ENCODE peak calls at places on chromosomes 5 and 9, in six cellular contexts. G, P, M, U, Q and D are unnamed samples.

GRCh38 chr9:4985376-4986266 is 549 bp downstream of the JAK2 start:
- DNase-seq in G (peak; percentile 77), P (peak; percentile 77), M (peak; percentile 42), U (peak; percentile 40), Q (no peak), D (peak; percentile 34)

GRCh38 chr9:134933076-134933659 is 15.5 kb upstream of the FCN1 start:
- DNase-seq in G (no peak), P (no peak), M (no peak), U (no peak), Q (no peak), D (no peak)

GRCh38 chr9:76562511-76562911 is 103.5 kb downstream of the GCNT1 start:
- DNase-seq in G (no peak), P (no peak), M (no peak), U (no peak), Q (no peak), D (no peak)

GRCh38 chr9:111161015-111161415 is 122.7 kb upstream of the LPAR1 start:
- DNase-seq in G (no peak), P (no peak), M (no peak), U (no peak), Q (no peak), D (no peak)

GRCh38 chr5:149831492-149831891 is 101.4 kb downstream of the PPARGC1B start:
- DNase-seq in G (no peak), P (no peak), M (no peak), U (no peak), Q (peak; percentile 41), D (no peak)

GRCh38 chr9:15936316-15936869 is 383.6 kb downstream of the CCDC171 start:
- DNase-seq in G (no peak), P (no peak), M (no peak), U (no peak), Q (no peak), D (no peak)

GRCh38 chr5:174680901-174681565 is 43.3 kb upstream of the MSX2 start:
- DNase-seq in G (no peak), P (no peak), M (no peak), U (no peak), Q (no peak), D (no peak)

GRCh38 chr5:94181940-94182339 is 436.5 kb downstream of the KIAA0825 start:
- DNase-seq in G (no peak), P (peak; percentile 3), M (no peak), U (no peak), Q (no peak), D (no peak)

GRCh38 chr5:37495668-37496067 is 116.5 kb downstream of the WDR70 start:
- DNase-seq in G (no peak), P (no peak), M (no peak), U (no peak), Q (no peak), D (no peak)

GRCh38 chr5:1386274-1386717 is 41.4 kb upstream of the CLPTM1L start:
- DNase-seq in G (peak; percentile 68), P (no peak), M (peak; percentile 47), U (peak; percentile 74), Q (no peak), D (peak; percentile 18)

GRCh38 chr5:54993318-54993717 is 7.9 kb upstream of the ESM1 start:
- DNase-seq in G (no peak), P (no peak), M (no peak), U (no peak), Q (no peak), D (no peak)

GRCh38 chr5:133164759-133165158 is 112.9 kb downstream of the HSPA4 start:
- DNase-seq in G (no peak), P (no peak), M (no peak), U (no peak), Q (no peak), D (no peak)

GRCh38 chr5:57650360-57651069 is 167.9 kb upstream of the ACTBL2 start:
- DNase-seq in G (peak; percentile 19), P (peak; percentile 62), M (no peak), U (peak; percentile 72), Q (peak; percentile 4), D (no peak)

GRCh38 chr5:136098171-136098570 is 34.5 kb upstream of the SMAD5 start:
- DNase-seq in G (no peak), P (no peak), M (no peak), U (no peak), Q (no peak), D (no peak)

GRCh38 chr5:2739360-2740050 is 12.0 kb downstream of the IRX2 start:
- DNase-seq in G (no peak), P (no peak), M (no peak), U (no peak), Q (no peak), D (no peak)

GRCh38 chr9:108634164-108634563 is 221.6 kb downstream of the ACTL7B start:
- DNase-seq in G (peak; percentile 57), P (peak; percentile 4), M (no peak), U (no peak), Q (no peak), D (no peak)

GRCh38 chr5:175684931-175685330 is 27.1 kb downstream of the HRH2 start:
- DNase-seq in G (no peak), P (no peak), M (no peak), U (no peak), Q (no peak), D (no peak)

GRCh38 chr5:175686826-175687225 is 29.0 kb downstream of the HRH2 start:
- DNase-seq in G (no peak), P (no peak), M (no peak), U (no peak), Q (no peak), D (no peak)

GRCh38 chr5:175686396-175686795 is 28.5 kb downstream of the HRH2 start:
- DNase-seq in G (no peak), P (no peak), M (no peak), U (no peak), Q (no peak), D (no peak)

GRCh38 chr5:175687231-175687701 is 29.4 kb downstream of the HRH2 start:
- DNase-seq in G (no peak), P (no peak), M (no peak), U (no peak), Q (no peak), D (peak; percentile 26)

GRCh38 chr5:175685701-175686350 is 28.0 kb downstream of the HRH2 start:
- DNase-seq in G (no peak), P (no peak), M (no peak), U (no peak), Q (no peak), D (no peak)
- H3K4me1 ChIP-seq in G (no peaks in the 10 kb centered on the region), P (no peaks in the 10 kb centered on the region), M (no peaks in the 10 kb centered on the region), U (no peaks in the 10 kb centered on the region), Q (no peaks in the 10 kb centered on the region), D (no peaks in the 10 kb centered on the region)

DNA sequence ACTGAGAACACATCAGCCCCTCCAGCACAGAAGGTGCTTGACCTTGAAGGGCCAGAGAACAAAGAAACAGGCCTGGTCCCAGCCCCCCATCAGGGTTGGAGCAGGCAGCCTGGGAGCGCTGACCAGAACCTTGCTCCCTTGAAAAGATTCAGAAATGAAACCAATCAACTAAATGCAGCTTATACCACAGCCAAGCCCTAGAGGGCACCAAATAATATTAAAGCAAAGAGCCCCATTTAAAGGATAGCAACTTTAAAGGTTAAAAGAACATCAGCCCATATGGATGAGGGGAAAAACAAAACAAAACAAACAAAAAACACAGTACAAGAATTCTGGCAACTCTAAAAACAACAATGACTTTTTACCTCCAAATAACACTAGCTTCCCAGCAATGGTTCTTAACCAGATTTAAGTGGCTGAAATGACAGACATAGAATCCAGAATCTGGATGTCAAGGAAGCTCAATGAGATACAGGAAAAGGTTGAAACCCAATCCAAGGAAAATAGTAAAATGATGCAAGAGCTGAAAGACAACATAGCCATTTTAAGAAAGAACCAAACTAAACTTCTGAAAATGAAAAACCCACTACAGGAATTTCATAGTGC is 471.9 kb downstream of the MTRR start:
- DNase-seq in G (no peak), P (no peak), M (no peak), U (no peak), Q (no peak), D (no peak)
- H3K4me3 ChIP-seq in G (no peak overlapping the region), P (no peak overlapping the region), M (no peak overlapping the region), U (no peak overlapping the region), Q (no peak overlapping the region), D (no peak overlapping the region)

DNA sequence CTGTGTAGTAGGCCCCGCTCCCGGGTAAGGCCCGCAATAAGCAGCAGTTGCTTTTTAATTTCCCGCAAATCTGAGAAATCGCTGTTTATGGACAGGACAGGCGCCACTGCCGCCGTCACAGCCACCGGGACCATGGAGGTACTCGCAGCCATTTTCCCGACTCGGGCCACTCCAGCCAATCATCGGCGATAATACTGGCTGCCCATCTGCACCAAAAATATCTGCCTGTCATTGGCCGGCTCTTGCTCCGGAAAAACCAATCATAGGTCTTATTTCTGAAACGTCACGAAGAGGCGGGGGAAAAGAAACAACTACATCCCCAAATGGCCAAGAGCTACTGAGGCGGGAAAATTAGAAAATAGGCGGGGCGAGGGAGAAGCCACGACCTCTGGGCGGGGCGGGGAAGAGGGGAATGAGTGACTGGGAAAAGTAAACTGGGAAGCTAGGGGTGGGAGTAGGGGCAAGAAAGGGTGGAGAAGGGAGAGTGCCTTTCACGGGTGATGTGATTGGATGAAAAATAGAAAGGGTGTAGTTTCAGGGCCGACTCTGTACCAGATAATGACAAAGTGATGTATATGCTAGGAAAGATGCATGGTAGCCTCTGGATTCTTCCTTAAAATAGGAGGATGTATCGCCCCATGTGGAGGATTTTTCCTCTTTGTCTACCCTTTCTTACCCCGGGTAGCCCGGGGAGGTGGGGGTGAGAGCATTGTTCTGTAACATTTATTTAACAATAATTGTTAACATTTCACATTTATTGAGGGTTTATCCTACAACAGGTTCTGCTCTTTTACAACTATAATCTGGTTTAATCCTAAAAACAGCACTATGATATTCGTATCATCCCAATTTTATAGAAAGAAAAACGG is at the start of gene CDC23:
- DNase-seq in G (peak; percentile 92), P (peak; percentile 98), M (peak; percentile 86), U (peak; percentile 87), Q (peak; percentile 100), D (peak; percentile 95)
- TF ChIP-seq POLR2A in G (peak; percentile 60), P (peak; percentile 96), M (peak; percentile 31), U (peak; percentile 54), Q (peak; percentile 60), D (peak; percentile 32)

DNA sequence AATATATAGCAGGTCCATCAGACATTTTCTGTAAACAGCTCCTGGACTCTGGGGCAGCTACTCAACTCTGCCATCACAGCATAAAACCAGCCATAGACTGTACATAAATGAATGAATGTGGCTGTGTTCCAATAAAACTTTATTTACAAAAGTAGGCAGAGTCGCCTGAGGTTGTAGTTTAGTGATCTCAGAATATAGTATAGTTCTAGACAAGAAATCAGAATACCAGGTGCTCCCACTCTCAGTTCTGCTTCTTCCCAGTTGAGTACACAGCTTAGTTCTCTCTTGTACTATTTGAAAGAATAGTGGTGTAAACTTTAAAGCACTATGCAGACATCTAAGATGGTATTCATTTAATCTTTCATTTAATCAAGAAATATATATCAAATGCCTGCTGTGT is 37.2 kb downstream of the TNFSF8 start:
- DNase-seq in G (no peak), P (no peak), M (no peak), U (no peak), Q (no peak), D (no peak)
- H3K4me1 ChIP-seq in G (peaks cover 15% of the 10 kb centered on the region), P (no peaks in the 10 kb centered on the region), M (no peaks in the 10 kb centered on the region), U (no peaks in the 10 kb centered on the region), Q (peaks cover 47% of the 10 kb centered on the region), D (no peaks in the 10 kb centered on the region)

DNA sequence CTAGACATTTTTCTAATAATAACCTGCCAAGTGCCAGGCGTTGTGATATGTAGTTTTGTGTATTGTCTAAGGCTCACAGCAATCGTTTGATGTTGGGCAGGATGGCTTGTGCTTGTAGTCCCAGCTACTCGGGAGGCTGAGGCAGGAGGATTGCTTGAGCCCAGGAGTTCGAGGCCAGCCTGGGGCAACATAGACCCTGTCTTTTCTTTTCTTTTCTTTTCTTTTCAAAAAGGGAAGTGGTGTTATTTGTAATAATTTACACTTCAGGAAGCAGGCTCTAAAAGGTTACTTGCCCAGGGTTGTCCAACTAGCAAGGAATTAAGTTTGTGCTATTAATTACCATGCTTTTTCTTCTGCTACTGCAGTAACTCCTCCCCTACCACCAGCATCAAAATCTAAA is 3.2 kb downstream of the ZNF131 start:
- DNase-seq in G (no peak), P (no peak), M (no peak), U (no peak), Q (no peak), D (no peak)
- H3K4me3 ChIP-seq in G (no peak overlapping the region), P (peak overlapping the region; percentile 6), M (no peak overlapping the region), U (no peak overlapping the region), Q (no peak overlapping the region), D (no peak overlapping the region)